ENCODE peak calls at places on chromosome 18, in five cellular contexts. One of them, this sample, is unnamed.

GRCh38 chr18:79062806-79063205 is 6.4 kb upstream of the ATP9B start:
- DNase-seq in HTR-8/SVneo: no peak
- DNase-seq in ELF-1: peak
- DNase-seq in A549: no peak
- DNase-seq in NCI-H1092 treated with DMSO at 0.1 percent for 48 hours: no peak
- DNase-seq in this sample: no peak

GRCh38 chr18:32922951-32923430 is 150.2 kb upstream of the KLHL14 start:
- DNase-seq in A549: no peak
- DNase-seq in ELF-1: no peak
- DNase-seq in NCI-H1092 treated with DMSO at 0.1 percent for 48 hours: no peak
- DNase-seq in HTR-8/SVneo: no peak
- DNase-seq in this sample: peak

GRCh38 chr18:61159246-61159645 is 174.0 kb upstream of the CDH20 start:
- DNase-seq in A549: no peak
- DNase-seq in ELF-1: no peak
- DNase-seq in HTR-8/SVneo: no peak
- DNase-seq in NCI-H1092 treated with DMSO at 0.1 percent for 48 hours: no peak
- DNase-seq in this sample: no peak

GRCh38 chr18:2921778-2922177 is 75.0 kb downstream of the EMILIN2 start:
- DNase-seq in NCI-H1092 treated with DMSO at 0.1 percent for 48 hours: no peak
- DNase-seq in HTR-8/SVneo: no peak
- DNase-seq in A549: no peak
- DNase-seq in ELF-1: no peak
- DNase-seq in this sample: no peak

GRCh38 chr18:59916746-59917145 is 16.9 kb downstream of the PMAIP1 start:
- DNase-seq in A549: no peak
- DNase-seq in ELF-1: no peak
- DNase-seq in HTR-8/SVneo: no peak
- DNase-seq in NCI-H1092 treated with DMSO at 0.1 percent for 48 hours: no peak
- DNase-seq in this sample: no peak

GRCh38 chr18:23225518-23225917 is 90.2 kb downstream of the CABLES1 start:
- DNase-seq in HTR-8/SVneo: no peak
- DNase-seq in NCI-H1092 treated with DMSO at 0.1 percent for 48 hours: no peak
- DNase-seq in A549: no peak
- DNase-seq in ELF-1: no peak
- DNase-seq in this sample: no peak

GRCh38 chr18:58714259-58714658 is 43.0 kb downstream of the MALT1 start:
- DNase-seq in NCI-H1092 treated with DMSO at 0.1 percent for 48 hours: no peak
- DNase-seq in ELF-1: no peak
- DNase-seq in HTR-8/SVneo: no peak
- DNase-seq in A549: no peak
- DNase-seq in this sample: no peak

GRCh38 chr18:40046596-40046995 is 1908.4 kb upstream of the PIK3C3 start:
- DNase-seq in ELF-1: no peak
- DNase-seq in A549: no peak
- DNase-seq in NCI-H1092 treated with DMSO at 0.1 percent for 48 hours: no peak
- DNase-seq in HTR-8/SVneo: no peak
- DNase-seq in this sample: peak

GRCh38 chr18:13003466-13003896 is 12.3 kb downstream of the CEP192 start:
- DNase-seq in HTR-8/SVneo: peak
- DNase-seq in NCI-H1092 treated with DMSO at 0.1 percent for 48 hours: no peak
- DNase-seq in ELF-1: peak
- DNase-seq in A549: peak
- DNase-seq in this sample: peak

This sample was measured in NCI-H524.